ENCODE peak calls at places on chromosome 19, in seven cellular contexts. T is HS-5; W is A172; O is activated gamma-delta T cell treated with anti-CD3 and anti-CD28 coated beads, Interleukin-2, amount 50 U/mL, for 16 hours; B is uterus; C is ureter; E is tibial nerve. A is an unnamed sample.

GRCh38 chr19:52492201-52492960 is 35.1 kb upstream of the ZNF808 start:
- DNase-seq in E (no peak), O (no peak), T (no peak), W (no peak), B (peak; percentile 20), C (no peak), A (peak; percentile 7)

GRCh38 chr19:38691938-38692457 is 44.5 kb downstream of the ACTN4 start:
- DNase-seq in T (no peak), C (peak; percentile 80), W (peak; percentile 98), O (no peak), E (no peak), B (peak; percentile 89), A (no peak)

GRCh38 chr19:2443785-2444182 is 13.0 kb downstream of the LMNB2 start:
- DNase-seq in O (no peak), W (no peak), C (no peak), B (no peak), E (no peak), T (no peak), A (no peak)

GRCh38 chr19:39506944-39507714 is 7.8 kb upstream of the SELENOV start:
- DNase-seq in E (no peak), O (peak; percentile 12), C (no peak), B (no peak), W (no peak), T (peak; percentile 42), A (peak; percentile 91)

GRCh38 chr19:16330368-16330801 is 5.8 kb downstream of the KLF2 start:
- DNase-seq in O (peak; percentile 91), E (no peak), T (peak; percentile 82), W (peak; percentile 99), C (peak; percentile 82), B (peak; percentile 54), A (peak; percentile 77)

GRCh38 chr19:4971816-4972495 is 3.0 kb downstream of the KDM4B start:
- DNase-seq in O (no peak), C (no peak), B (no peak), T (no peak), E (no peak), W (no peak), A (no peak)

GRCh38 chr19:41893899-41894298 is 10.9 kb downstream of the ARHGEF1 start:
- DNase-seq in C (no peak), B (no peak), E (no peak), T (no peak), O (no peak), W (no peak), A (peak; percentile 41)

GRCh38 chr19:51031220-51031879 is 3.5 kb downstream of the KLK12 start:
- DNase-seq in O (no peak), W (no peak), B (no peak), C (no peak), T (no peak), E (no peak), A (no peak)

GRCh38 chr19:44696939-44697669 is 1.8 kb upstream of the CEACAM16 start:
- DNase-seq in B (no peak), O (no peak), T (no peak), E (no peak), C (no peak), W (no peak), A (no peak)

GRCh38 chr19:32012886-32013635 is 332.3 kb upstream of the ZNF507 start:
- DNase-seq in E (no peak), O (no peak), C (no peak), W (no peak), B (no peak), T (no peak), A (no peak)

GRCh38 chr19:20051841-20052768 is 12.8 kb upstream of the ZNF682 start:
- DNase-seq in E (peak; percentile 89), C (peak; percentile 97), W (no peak), T (peak; percentile 91), B (peak; percentile 92), O (peak; percentile 17), A (no peak)

GRCh38 chr19:6108721-6109633 is 1.3 kb downstream of the RFX2 start:
- DNase-seq in E (peak; percentile 77), T (no peak), B (peak; percentile 80), C (peak; percentile 73), W (peak; percentile 16), O (peak; percentile 48), A (peak; percentile 37)

GRCh38 chr19:33446918-33447293 is 73.4 kb downstream of the CEBPG start:
- DNase-seq in B (no peak), C (no peak), W (no peak), T (no peak), O (no peak), E (no peak), A (no peak)

GRCh38 chr19:52188822-52189744 is 769 bp upstream of the PPP2R1A start:
- DNase-seq in E (peak; percentile 47), T (no peak), B (no peak), C (peak; percentile 99), W (no peak), O (no peak), A (no peak)

GRCh38 chr19:19406878-19407639 is 1.6 kb downstream of the GATAD2A start:
- DNase-seq in B (no peak), E (no peak), O (no peak), T (no peak), C (no peak), W (peak; percentile 59), A (no peak)

GRCh38 chr19:4518345-4519171 is at the start of gene PLIN4:
- DNase-seq in E (no peak), T (no peak), B (peak; percentile 89), O (no peak), W (no peak), C (peak; percentile 91), A (no peak)

GRCh38 chr19:36097036-36097435 is 13.9 kb upstream of the OVOL3 start:
- DNase-seq in O (no peak), C (no peak), B (no peak), E (no peak), T (no peak), W (no peak), A (no peak)

GRCh38 chr19:15378529-15379082 is 981 bp downstream of the AKAP8 start:
- DNase-seq in O (no peak), C (peak; percentile 64), E (peak; percentile 30), T (peak; percentile 15), B (no peak), W (peak; percentile 37), A (peak; percentile 77)

GRCh38 chr19:24140591-24140990 is 53.6 kb downstream of the ZNF254 start:
- DNase-seq in O (no peak), E (no peak), C (no peak), T (no peak), B (no peak), W (no peak), A (no peak)

A was measured in K562.